ENCODE peak calls at places on chromosomes 2 and 18, in six cellular contexts. One of them, this sample, is unnamed.

GRCh38 chr2:42722328-42723190 is 41.4 kb downstream of the OXER1 start:
- DNase-seq in endothelial cell: no peak
- DNase-seq in cardiac muscle cell: peak
- DNase-seq in iPS-NIHi11: no peak
- DNase-seq in NCI-H1436: peak
- DNase-seq in hypothalamus: no peak
- DNase-seq in this sample: no peak

GRCh38 chr2:164657129-164657528 is 35.8 kb upstream of the GRB14 start:
- DNase-seq in iPS-NIHi11: no peak
- DNase-seq in cardiac muscle cell: peak
- DNase-seq in hypothalamus: no peak
- DNase-seq in endothelial cell: no peak
- DNase-seq in NCI-H1436: no peak
- DNase-seq in this sample: no peak

GRCh38 chr2:188291142-188291616 is 495 bp upstream of the GULP1 start:
- DNase-seq in NCI-H1436: no peak
- DNase-seq in cardiac muscle cell: peak
- DNase-seq in endothelial cell: peak
- DNase-seq in iPS-NIHi11: no peak
- DNase-seq in hypothalamus: no peak
- DNase-seq in this sample: no peak

GRCh38 chr2:146994246-146994645 is 850.6 kb upstream of the ACVR2A start:
- DNase-seq in hypothalamus: no peak
- DNase-seq in iPS-NIHi11: no peak
- DNase-seq in cardiac muscle cell: no peak
- DNase-seq in endothelial cell: no peak
- DNase-seq in NCI-H1436: no peak
- DNase-seq in this sample: no peak

GRCh38 chr2:76280676-76281075 is 570.0 kb upstream of the GCFC2 start:
- DNase-seq in NCI-H1436: no peak
- DNase-seq in cardiac muscle cell: no peak
- DNase-seq in endothelial cell: no peak
- DNase-seq in hypothalamus: no peak
- DNase-seq in iPS-NIHi11: no peak
- DNase-seq in this sample: no peak

GRCh38 chr2:209097168-209097567 is 326.7 kb upstream of the MAP2 start:
- DNase-seq in iPS-NIHi11: no peak
- DNase-seq in hypothalamus: no peak
- DNase-seq in NCI-H1436: no peak
- DNase-seq in cardiac muscle cell: no peak
- DNase-seq in endothelial cell: no peak
- DNase-seq in this sample: no peak

GRCh38 chr2:126858436-126858835 is 40.3 kb upstream of the TEX51 start:
- DNase-seq in cardiac muscle cell: no peak
- DNase-seq in endothelial cell: no peak
- DNase-seq in hypothalamus: no peak
- DNase-seq in NCI-H1436: no peak
- DNase-seq in iPS-NIHi11: no peak
- DNase-seq in this sample: no peak

GRCh38 chr18:42922363-42922762 is 193.1 kb downstream of the RIT2 start:
- DNase-seq in cardiac muscle cell: no peak
- DNase-seq in endothelial cell: no peak
- DNase-seq in NCI-H1436: no peak
- DNase-seq in hypothalamus: no peak
- DNase-seq in iPS-NIHi11: no peak
- DNase-seq in this sample: no peak

GRCh38 chr18:52670903-52671302 is 330.9 kb downstream of the DCC start:
- DNase-seq in hypothalamus: no peak
- DNase-seq in cardiac muscle cell: peak
- DNase-seq in endothelial cell: no peak
- DNase-seq in iPS-NIHi11: no peak
- DNase-seq in NCI-H1436: peak
- DNase-seq in this sample: no peak

GRCh38 chr2:106143495-106144215 is 50.4 kb downstream of the UXS1 start:
- DNase-seq in iPS-NIHi11: peak
- DNase-seq in hypothalamus: no peak
- DNase-seq in cardiac muscle cell: no peak
- DNase-seq in endothelial cell: no peak
- DNase-seq in NCI-H1436: no peak
- DNase-seq in this sample: no peak

GRCh38 chr2:42195559-42195958 is 26.4 kb downstream of the EML4 start:
- DNase-seq in endothelial cell: no peak
- DNase-seq in hypothalamus: no peak
- DNase-seq in iPS-NIHi11: no peak
- DNase-seq in cardiac muscle cell: peak
- DNase-seq in NCI-H1436: no peak
- DNase-seq in this sample: no peak